ENCODE peak calls at places on chromosomes 6 and 20, in five cellular contexts. E is endodermal cell; A is CD8-positive, alpha-beta T cell; F is heart left ventricle; S is cardiac muscle cell. G is an unnamed sample.

GRCh38 chr6:50381106-50381415 is 331.3 kb upstream of the DEFB112 start:
- DNase-seq in E (peak; percentile 80), A (no peak), F (no peak), S (no peak), G (no peak)

GRCh38 chr6:111558690-111559192 is 46.9 kb downstream of the TRAF3IP2 start:
- DNase-seq in E (no peak), A (no peak), F (no peak), S (no peak), G (no peak)

GRCh38 chr20:46361386-46361785 is 45.0 kb downstream of the ELMO2 start:
- DNase-seq in E (no peak), A (no peak), F (no peak), S (no peak), G (no peak)

GRCh38 chr20:56924976-56925695 is 296.0 kb downstream of the TFAP2C start:
- DNase-seq in E (peak; percentile 92), A (no peak), F (no peak), S (no peak), G (no peak)

GRCh38 chr6:43964659-43965570 is 162.3 kb downstream of the MRPL14 start:
- DNase-seq in E (peak; percentile 49), A (no peak), F (no peak), S (peak; percentile 19), G (no peak)

GRCh38 chr20:13139459-13140150 is 81.5 kb upstream of the ISM1 start:
- DNase-seq in E (no peak), A (no peak), F (no peak), S (no peak), G (no peak)

GRCh38 chr20:48603116-48603818 is 224.5 kb downstream of the PREX1 start:
- DNase-seq in E (peak; percentile 78), A (no peak), F (no peak), S (peak; percentile 10), G (no peak)

GRCh38 chr6:118318648-118319047 is 229.4 kb upstream of the PLN start:
- DNase-seq in E (no peak), A (no peak), F (no peak), S (no peak), G (no peak)

GRCh38 chr6:135451617-135452190 is 45.8 kb downstream of the AHI1 start:
- DNase-seq in E (no peak), A (no peak), F (no peak), S (peak; percentile 65), G (no peak)

GRCh38 chr20:62051166-62051900 is 14.3 kb downstream of the TAF4 start:
- DNase-seq in E (peak; percentile 39), A (no peak), F (no peak), S (no peak), G (no peak)

GRCh38 chr6:103534814-103535213 is 1324.9 kb downstream of the HACE1 start:
- DNase-seq in E (no peak), A (no peak), F (no peak), S (no peak), G (no peak)

GRCh38 chr20:51886341-51886740 is 84.0 kb upstream of the SALL4 start:
- DNase-seq in E (no peak), A (no peak), F (no peak), S (no peak), G (no peak)

GRCh38 chr20:62405108-62405980 is 1.7 kb downstream of the CABLES2 start:
- DNase-seq in E (peak; percentile 83), A (no peak), F (no peak), S (peak; percentile 74), G (peak; percentile 49)

GRCh38 chr6:137731960-137732616 is 135.0 kb upstream of the TNFAIP3 start:
- DNase-seq in E (no peak), A (no peak), F (no peak), S (peak; percentile 76), G (no peak)

GRCh38 chr6:137188855-137189254 is 15.4 kb upstream of the IL22RA2 start:
- DNase-seq in E (no peak), A (no peak), F (no peak), S (no peak), G (no peak)

GRCh38 chr6:26272171-26272631 is 92.8 kb upstream of the BTN3A2 start:
- DNase-seq in E (peak; percentile 89), A (peak; percentile 31), F (peak; percentile 72), S (no peak), G (no peak)

GRCh38 chr6:129672883-129673631 is 36.9 kb downstream of the ARHGAP18 start:
- DNase-seq in E (no peak), A (no peak), F (no peak), S (peak; percentile 75), G (no peak)

GRCh38 chr6:169543704-169544103 is 158.1 kb downstream of the WDR27 start:
- DNase-seq in E (no peak), A (no peak), F (no peak), S (no peak), G (no peak)

DNA sequence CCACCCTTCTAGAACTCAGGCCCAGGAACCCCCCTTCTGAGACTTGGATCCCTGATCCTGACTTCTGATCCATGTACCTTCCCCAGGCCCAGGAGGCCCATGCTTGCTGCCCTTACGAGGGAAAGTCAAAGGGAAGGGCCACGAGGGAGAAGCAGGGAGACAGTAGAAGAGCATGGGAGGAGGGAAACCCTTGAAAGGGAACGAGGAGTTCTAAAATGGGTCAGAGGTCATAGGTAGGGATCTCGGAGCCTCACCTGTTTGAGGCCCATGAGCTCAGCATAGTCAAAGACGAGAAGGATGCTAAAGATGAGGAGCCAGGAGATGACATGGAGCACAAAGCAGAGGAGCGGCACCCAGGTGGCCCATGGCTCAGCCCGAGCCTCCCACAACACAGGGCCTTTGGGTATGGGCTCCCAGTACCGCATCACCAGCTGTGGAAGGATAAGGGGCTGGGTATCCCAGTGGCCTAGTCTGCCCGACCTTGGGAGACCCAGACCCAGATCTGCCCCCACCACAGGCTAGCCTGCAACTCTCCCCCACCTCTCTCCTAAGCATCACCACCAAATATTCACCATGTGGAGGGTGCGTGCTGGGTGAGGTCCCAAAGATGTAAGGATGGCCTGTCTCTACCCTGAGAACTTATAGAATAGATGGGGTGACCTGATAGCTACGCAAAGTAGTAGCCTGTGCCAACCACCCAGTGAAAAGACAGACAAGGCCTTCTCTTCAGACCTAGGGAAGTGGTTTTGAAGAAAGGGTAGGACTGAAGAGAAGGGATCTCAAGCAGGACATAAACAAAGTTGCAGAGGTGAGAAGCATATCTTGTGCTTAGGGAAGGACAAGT is 1.5 kb downstream of the NRM start:
- DNase-seq in E (no peak), A (no peak), F (no peak), S (no peak), G (no peak)
- H3K4me3 ChIP-seq in E (peak overlapping the region; percentile 94), A (no peak overlapping the region), F (no peak overlapping the region), S (no peak overlapping the region), G (no peak overlapping the region)

DNA sequence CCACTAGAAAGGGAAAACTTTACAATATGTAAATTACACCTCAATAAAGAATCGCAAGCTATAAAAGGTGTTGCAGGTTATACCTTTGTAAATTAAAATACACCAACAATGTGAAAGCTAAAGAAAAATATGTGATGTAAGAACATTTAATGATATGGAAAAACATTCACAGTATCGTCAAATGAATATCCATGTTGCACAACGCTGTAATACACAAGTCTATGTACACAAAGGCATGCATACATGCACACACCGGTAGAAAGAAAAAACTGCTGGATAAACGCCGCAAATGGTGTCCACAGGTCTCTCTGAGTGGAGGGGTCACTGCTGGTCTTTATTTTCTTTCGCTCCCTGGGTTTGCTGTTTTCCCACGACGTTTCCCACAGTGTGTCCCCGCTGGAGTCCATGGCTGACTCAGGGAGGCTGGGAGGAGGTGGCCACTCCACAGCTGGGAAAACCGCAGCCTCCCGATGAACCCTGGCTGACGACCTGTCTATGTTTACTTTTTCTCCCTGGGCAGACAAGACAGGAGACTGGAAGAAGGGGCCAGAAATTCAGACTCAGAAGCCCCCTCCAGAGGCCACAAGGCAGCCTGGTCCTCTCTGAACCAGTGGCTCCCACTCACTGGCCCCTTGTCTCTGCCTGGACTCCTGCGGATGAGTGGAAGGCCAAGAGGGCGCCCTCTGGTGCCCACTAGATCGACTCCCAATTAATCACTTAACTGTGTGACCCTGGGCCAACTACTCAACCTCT is 13.0 kb upstream of the BPI start:
- DNase-seq in E (peak; percentile 89), A (no peak), F (peak; percentile 76), S (peak; percentile 88), G (no peak)
- TF ChIP-seq CTCF in E (peak; percentile 76), A (no peak), F (peak; percentile 34), S (peak; percentile 63), G (no peak)

DNA sequence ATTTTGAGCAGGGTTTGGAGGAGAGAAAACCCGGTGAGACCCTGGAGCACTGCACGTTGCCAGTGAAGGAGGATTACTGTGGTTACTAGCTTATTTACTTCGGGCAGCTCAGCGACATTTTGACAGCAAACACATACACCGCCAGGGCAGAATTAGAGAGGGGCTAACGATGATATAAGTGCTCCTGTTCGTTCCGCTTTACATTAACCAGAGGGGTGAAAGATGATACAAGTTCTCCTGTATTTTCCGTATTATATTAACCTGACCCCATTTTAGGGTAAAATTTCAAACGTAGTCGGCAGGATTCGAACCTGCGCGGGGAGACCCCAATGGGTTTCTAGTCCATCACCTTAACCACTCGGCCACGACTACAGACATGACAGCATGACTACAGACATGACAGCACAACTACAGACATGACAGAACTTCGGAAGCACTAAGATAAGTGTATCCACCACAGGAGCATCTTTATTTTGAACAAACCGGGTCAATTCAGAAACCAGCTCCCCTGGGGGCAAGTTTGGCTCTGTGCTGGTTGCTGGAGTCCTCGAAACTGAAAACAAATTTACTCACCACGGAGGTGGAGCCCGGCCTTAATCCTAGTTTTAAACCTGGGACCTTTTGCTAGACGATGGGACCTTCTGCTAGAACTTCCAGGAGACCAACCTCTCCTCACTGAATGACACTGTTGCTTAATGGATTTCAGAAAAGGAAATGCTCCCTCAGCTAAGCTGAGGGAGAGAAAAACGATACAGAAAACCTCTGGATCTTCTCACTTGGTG is 80.4 kb upstream of the ZNF184 start:
- DNase-seq in E (peak; percentile 93), A (no peak), F (no peak), S (peak; percentile 31), G (no peak)
- H3K4me3 ChIP-seq in E (peak overlapping the region; percentile 86), A (no peak overlapping the region), F (no peak overlapping the region), S (peak overlapping the region; percentile 10), G (no peak overlapping the region)

GRCh38 chr6:109445382-109445781 is 4.9 kb downstream of the SMPD2 start:
- DNase-seq in E (peak; percentile 63), A (no peak), F (no peak), S (no peak), G (no peak)
- TF ChIP-seq CTCF in E (peak; percentile 67), A (no peak), F (no peak), S (peak; percentile 18), G (no peak)

G was measured in lung.